ENCODE peak calls at places on chromosomes 2 and 18, in five cellular contexts. S is fibroblast of lung, Q is hepatocyte, I is DND-41, Z is neural progenitor cell. B is an unnamed sample.

GRCh38 chr2:135744761-135745314 is 3.2 kb downstream of the UBXN4 start:
- DNase-seq in I (peak), Z (peak), Q (peak), S (peak), B (peak)

GRCh38 chr2:181949047-181949446 is 36.6 kb upstream of the PPP1R1C start:
- DNase-seq in S (peak), Z (no peak), I (no peak), Q (no peak), B (peak)

GRCh38 chr18:22465859-22466602 is 48.3 kb upstream of the CTAGE1 start:
- DNase-seq in Q (peak), I (no peak), Z (no peak), S (peak), B (peak)

GRCh38 chr2:174048238-174048637 is 83.1 kb upstream of the SP3 start:
- DNase-seq in S (no peak), Z (no peak), I (no peak), Q (no peak), B (no peak)

GRCh38 chr18:52844323-52844722 is 504.3 kb downstream of the DCC start:
- DNase-seq in S (no peak), Q (no peak), Z (no peak), I (no peak), B (no peak)

GRCh38 chr2:95313296-95314265 is 16.4 kb downstream of the KCNIP3 start:
- DNase-seq in I (no peak), Q (no peak), S (no peak), Z (no peak), B (no peak)

GRCh38 chr2:50783116-50783515 is 248.8 kb downstream of the NRXN1 start:
- DNase-seq in I (no peak), S (peak), Q (no peak), Z (no peak), B (no peak)

GRCh38 chr2:233964581-233964980 is 47.4 kb downstream of the TRPM8 start:
- DNase-seq in I (no peak), Z (no peak), S (peak), Q (no peak), B (peak)

GRCh38 chr2:233119806-233120205 is 59.7 kb downstream of the INPP5D start:
- DNase-seq in S (no peak), I (no peak), Z (no peak), Q (no peak), B (no peak)

GRCh38 chr2:1644427-1644826 is 99.9 kb downstream of the PXDN start:
- DNase-seq in S (no peak), Z (no peak), I (no peak), Q (no peak), B (no peak)

GRCh38 chr2:6896930-6897759 is 19.6 kb downstream of the RSAD2 start:
- DNase-seq in Q (peak), S (peak), I (no peak), Z (no peak), B (peak)

GRCh38 chr2:219344756-219345458 is 12.4 kb upstream of the RESP18 start:
- DNase-seq in I (no peak), S (peak), Q (peak), Z (peak), B (peak)

GRCh38 chr18:44927127-44927849 is 246.6 kb downstream of the SETBP1 start:
- DNase-seq in Z (no peak), S (no peak), I (no peak), Q (no peak), B (no peak)

GRCh38 chr2:29106980-29107388 is 8.2 kb upstream of the CLIP4 start:
- DNase-seq in Z (peak), S (peak), I (no peak), Q (peak), B (peak)

GRCh38 chr2:153287109-153287801 is 191.3 kb downstream of the RPRM start:
- DNase-seq in Q (peak), S (no peak), Z (peak), I (no peak), B (no peak)

GRCh38 chr2:142037744-142038143 is 93.1 kb downstream of the LRP1B start:
- DNase-seq in S (peak), Q (peak), I (no peak), Z (peak), B (peak)

GRCh38 chr2:192888090-192888489 is 693.4 kb upstream of the TMEFF2 start:
- DNase-seq in Q (no peak), S (no peak), Z (no peak), I (no peak), B (no peak)

GRCh38 chr18:36665952-36666351 is 162.8 kb downstream of the TPGS2 start:
- DNase-seq in Z (no peak), S (no peak), I (no peak), Q (no peak), B (no peak)

GRCh38 chr2:65932571-65932970 is 500.2 kb upstream of the SPRED2 start:
- DNase-seq in S (no peak), I (no peak), Z (no peak), Q (no peak), B (no peak)

GRCh38 chr2:54471221-54471711 is 15.1 kb downstream of the SPTBN1 start:
- DNase-seq in I (no peak), S (peak), Z (no peak), Q (peak), B (peak)

GRCh38 chr2:235008584-235009044 is 56.8 kb downstream of the SH3BP4 start:
- DNase-seq in Z (no peak), Q (peak), S (no peak), I (no peak), B (no peak)

GRCh38 chr2:173148520-173148919 is 72.9 kb downstream of the MAP3K20 start:
- DNase-seq in I (no peak), S (peak), Q (no peak), Z (no peak), B (peak)

GRCh38 chr2:39913648-39914456 is 134.8 kb upstream of the THUMPD2 start:
- DNase-seq in Z (peak), I (peak), Q (peak), S (peak), B (peak)

GRCh38 chr2:196601430-196602306 is 37.8 kb upstream of the CCDC150 start:
- DNase-seq in S (peak), Q (peak), I (no peak), Z (no peak), B (peak)

GRCh38 chr2:240983361-240983995 is 14.9 kb upstream of the SNED1 start:
- DNase-seq in I (peak), Z (peak), Q (peak), S (peak), B (peak)

GRCh38 chr2:15400240-15400826 is 160.8 kb downstream of the NBAS start:
- DNase-seq in S (no peak), Z (no peak), I (no peak), Q (no peak), B (no peak)

GRCh38 chr2:135960598-135961551 is 24.6 kb downstream of the DARS1 start:
- DNase-seq in Q (peak), Z (peak), S (peak), I (no peak), B (peak)

GRCh38 chr2:144548532-144549191 is 28.7 kb upstream of the ZEB2 start:
- DNase-seq in Q (no peak), Z (no peak), I (no peak), S (no peak), B (no peak)

GRCh38 chr2:12428324-12428723 is 288.4 kb upstream of the TRIB2 start:
- DNase-seq in S (no peak), Q (no peak), I (no peak), Z (peak), B (no peak)

GRCh38 chr18:9404565-9405060 is 70.0 kb downstream of the TWSG1 start:
- DNase-seq in Q (no peak), Z (no peak), I (no peak), S (peak), B (peak)

GRCh38 chr2:191103793-191104192 is 47.0 kb downstream of the STAT4 start:
- DNase-seq in Q (no peak), I (no peak), Z (no peak), S (peak), B (peak)

GRCh38 chr2:64666810-64667438 is 13.2 kb upstream of the SERTAD2 start:
- DNase-seq in S (no peak), Q (no peak), I (peak), Z (no peak), B (no peak)

GRCh38 chr2:190069936-190070696 is 7.6 kb upstream of the MSTN start:
- DNase-seq in Z (peak), I (peak), S (peak), Q (peak), B (peak)

GRCh38 chr2:12317286-12317685 is 399.4 kb upstream of the TRIB2 start:
- DNase-seq in S (no peak), Q (no peak), Z (no peak), I (no peak), B (no peak)

GRCh38 chr2:27717070-27717453 is 53.4 kb downstream of the SLC4A1AP start:
- DNase-seq in Z (no peak), I (no peak), Q (no peak), S (peak), B (peak)

GRCh38 chr2:27714851-27715291 is 51.2 kb downstream of the SLC4A1AP start:
- DNase-seq in I (no peak), Z (peak), S (no peak), Q (no peak), B (no peak)

GRCh38 chr2:27714053-27714452 is 50.4 kb downstream of the SLC4A1AP start:
- DNase-seq in Z (no peak), S (no peak), Q (no peak), I (no peak), B (no peak)

GRCh38 chr2:27715318-27716165 is 51.9 kb downstream of the SLC4A1AP start:
- DNase-seq in Q (peak), Z (peak), S (peak), I (peak), B (peak)

DNA sequence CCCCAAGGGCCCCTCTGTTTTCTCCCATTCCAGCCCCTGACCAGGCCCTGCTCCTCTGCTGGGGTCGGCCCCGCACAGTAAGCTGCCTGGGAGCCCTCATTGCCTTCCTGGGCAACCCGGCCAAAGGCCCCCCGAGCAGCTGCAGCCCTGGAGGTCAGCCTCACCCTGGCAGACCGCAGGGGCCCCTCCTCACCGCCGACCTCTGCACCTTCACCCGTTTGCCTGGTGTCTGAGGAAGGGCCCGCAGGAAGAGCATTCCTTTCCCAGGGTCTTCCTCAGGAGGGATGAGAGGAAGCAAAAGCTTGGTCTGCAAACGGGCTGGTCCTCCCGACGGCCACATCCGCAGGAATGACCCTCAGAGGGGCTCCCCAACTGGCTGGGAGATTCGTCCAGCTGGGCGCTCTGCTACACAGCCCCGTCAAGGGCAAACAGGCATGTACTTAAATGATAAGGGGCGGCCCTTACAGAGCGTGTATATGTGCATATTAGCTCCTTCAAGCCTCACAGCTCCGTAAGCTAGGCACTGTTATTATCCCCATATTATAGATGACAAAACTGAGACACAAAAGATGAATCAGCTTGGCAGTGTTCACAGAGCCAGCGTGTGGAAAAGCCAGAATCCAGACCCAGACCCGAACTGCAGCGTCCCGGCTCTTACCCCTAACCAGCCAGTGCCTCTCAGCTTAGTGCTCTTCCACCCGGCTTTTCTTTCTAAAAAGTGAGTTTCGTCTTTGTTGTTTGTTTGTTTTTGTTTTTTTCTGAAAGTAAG is 52.8 kb downstream of the SLC4A1AP start:
- DNase-seq in Q (no peak), S (no peak), I (no peak), Z (peak), B (no peak)
- TF ChIP-seq EZH2 in Q (no peak), S (no peak), I (no peak), Z (no peak), B (no peak)

DNA sequence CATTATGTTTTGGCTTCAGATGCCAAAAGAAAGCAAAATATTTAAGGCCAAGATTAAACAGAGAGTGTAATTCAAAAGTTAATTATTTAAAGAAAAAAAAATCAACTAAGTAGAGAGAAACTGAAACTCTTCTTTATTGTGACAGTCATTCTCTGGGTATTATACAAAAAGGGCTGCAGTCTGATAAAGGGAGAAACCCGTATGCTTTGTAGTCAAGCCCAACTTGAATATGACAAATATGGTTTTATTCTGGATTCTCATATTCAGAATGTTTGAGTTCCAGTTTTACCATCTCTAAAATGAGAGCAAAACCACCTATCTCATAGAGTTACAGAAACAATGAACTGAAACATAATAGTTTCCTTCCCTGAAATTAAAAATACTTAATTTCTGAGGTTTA is 8.2 kb downstream of the CDH2 start:
- DNase-seq in Q (no peak), Z (no peak), I (no peak), S (no peak), B (no peak)
- TF ChIP-seq EZH2 in Q (no peak), Z (no peak), I (no peak), S (no peak), B (no peak)

GRCh38 chr2:109033171-109033570 is 44.2 kb upstream of the EDAR start:
- DNase-seq in Z (no peak), S (no peak), Q (no peak), I (no peak), B (no peak)

GRCh38 chr2:109030870-109031480 is 42.0 kb upstream of the EDAR start:
- DNase-seq in I (peak), Z (no peak), Q (no peak), S (no peak), B (no peak)

GRCh38 chr2:109029444-109030193 is 40.6 kb upstream of the EDAR start:
- DNase-seq in S (no peak), Q (no peak), I (no peak), Z (peak), B (no peak)

GRCh38 chr2:109032229-109032800 is 43.3 kb upstream of the EDAR start:
- DNase-seq in Q (no peak), Z (no peak), I (peak), S (no peak), B (no peak)

GRCh38 chr2:109031481-109032228 is 42.6 kb upstream of the EDAR start:
- DNase-seq in I (peak), Z (peak), S (peak), Q (peak), B (peak)
- TF ChIP-seq EZH2 in I (no peak), Z (peak), S (no peak), Q (no peak), B (peak)

GRCh38 chr2:16664052-16664731 is 1.4 kb downstream of the CYRIA start:
- DNase-seq in Q (peak), Z (peak), I (no peak), S (peak), B (peak)

GRCh38 chr2:16665746-16666452 is at the start of gene CYRIA:
- DNase-seq in S (peak), I (peak), Q (peak), Z (peak), B (no peak)

GRCh38 chr2:16666453-16666801 is 793 bp upstream of the CYRIA start:
- DNase-seq in Z (no peak), Q (peak), I (no peak), S (peak), B (peak)

GRCh38 chr2:16663121-16663905 is 2.3 kb downstream of the CYRIA start:
- DNase-seq in I (no peak), Z (no peak), Q (no peak), S (no peak), B (no peak)

DNA sequence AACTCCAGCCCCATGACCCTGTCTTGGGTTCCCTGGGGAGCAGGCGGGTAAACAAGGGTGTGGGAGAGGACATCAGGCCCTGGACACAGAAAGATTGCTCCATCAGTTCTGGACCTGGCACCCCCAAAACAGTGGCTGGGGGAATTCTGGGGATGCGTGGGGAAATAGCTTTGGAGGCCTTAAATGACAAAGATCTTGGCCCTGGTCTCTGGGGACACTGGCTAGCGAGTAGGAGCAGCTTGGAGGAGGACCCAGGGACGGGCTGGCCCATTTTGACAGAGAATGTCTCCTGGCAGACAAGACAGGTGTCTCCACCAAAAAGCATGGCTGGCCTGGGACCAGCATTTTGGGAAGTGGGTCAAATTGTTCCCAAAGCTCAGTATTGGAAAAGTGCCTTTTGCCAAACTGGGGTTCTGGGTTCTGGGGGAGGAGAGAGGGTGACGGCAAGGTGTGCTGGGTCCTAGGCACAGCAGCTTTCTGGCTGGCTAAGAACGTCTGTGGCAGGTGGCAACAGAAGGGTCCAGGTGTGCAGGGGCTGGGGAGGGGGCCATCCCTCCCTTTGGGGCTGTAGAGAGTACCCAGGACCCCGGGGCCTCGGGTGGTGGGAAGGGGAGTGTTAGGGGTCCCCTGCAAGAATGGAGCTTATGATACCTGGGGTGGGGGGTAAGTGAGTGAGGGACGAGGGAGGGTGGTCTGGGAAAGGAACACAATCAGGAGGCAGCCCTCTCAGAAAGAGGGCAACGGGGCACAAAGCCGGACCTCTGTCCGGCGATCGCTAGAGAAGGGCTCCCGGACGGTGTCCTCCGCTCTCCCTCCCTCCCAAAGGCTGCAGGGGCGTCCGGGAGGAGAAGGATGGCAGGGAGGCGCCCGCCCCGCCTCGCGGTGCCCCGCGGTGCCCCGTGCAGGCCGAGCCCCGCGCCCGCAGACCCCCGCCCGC is 557 bp downstream of the CYRIA start:
- DNase-seq in Q (no peak), Z (no peak), I (no peak), S (no peak), B (no peak)
- TF ChIP-seq EZH2 in Q (no peak), Z (no peak), I (no peak), S (no peak), B (no peak)

GRCh38 chr2:238847432-238847801 is 468 bp upstream of the TWIST2 start:
- DNase-seq in S (no peak), Z (no peak), Q (no peak), I (no peak), B (no peak)
- TF ChIP-seq EZH2 in S (no peak), Z (no peak), Q (no peak), I (no peak), B (no peak)

DNA sequence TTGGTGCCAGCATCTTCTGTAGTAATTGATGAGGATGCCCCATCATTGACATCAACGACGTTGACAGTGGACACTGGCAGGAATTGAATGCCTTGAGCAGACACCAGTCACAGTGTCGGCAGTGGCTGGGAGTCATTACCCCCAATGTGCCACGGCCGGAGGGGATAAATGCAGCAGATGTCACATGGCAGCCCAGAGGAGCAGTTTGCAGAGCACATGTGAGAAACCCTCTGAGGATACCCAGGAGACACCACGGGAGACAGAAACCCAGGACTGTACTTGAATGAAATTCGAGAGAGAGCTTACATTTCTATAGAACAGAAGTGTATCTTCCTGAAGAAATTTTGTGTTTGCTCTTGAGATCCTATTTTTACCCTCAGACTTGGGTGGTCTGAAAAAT is 409.1 kb upstream of the TNP1 start:
- DNase-seq in S (no peak), Z (no peak), Q (no peak), I (no peak), B (no peak)
- TF ChIP-seq EZH2 in S (no peak), Z (no peak), Q (no peak), I (no peak), B (no peak)

GRCh38 chr18:49842656-49843055 is 29.3 kb upstream of the ACAA2 start:
- DNase-seq in Q (no peak), I (no peak), S (no peak), Z (no peak), B (no peak)
- TF ChIP-seq EZH2 in Q (no peak), I (no peak), S (no peak), Z (no peak), B (no peak)

GRCh38 chr2:169361706-169362345 is 508 bp downstream of the LRP2 start:
- DNase-seq in I (no peak), Z (peak), Q (peak), S (peak), B (no peak)
- TF ChIP-seq EZH2 in I (no peak), Z (no peak), Q (peak), S (no peak), B (peak)